ENCODE peak calls at places on chromosomes 13 and 19, in nine cellular contexts. J is AG04450, D is heart right ventricle, K is fibroblast of lung, Q is GM23248, S is IMR-90, H is testis, W is A673, X is pancreas. G is an unnamed sample.

GRCh38 chr19:32387701-32388392 is 17.7 kb upstream of the DPY19L3 start:
- DNase-seq in J (no peak), D (no peak), K (peak; percentile 69), Q (peak; percentile 83), S (peak; percentile 62), H (no peak), W (peak; percentile 6), X (no peak), G (no peak)

GRCh38 chr13:30443957-30444404 is 21.7 kb downstream of the UBE2L5 start:
- DNase-seq in J (no peak), D (no peak), K (no peak), Q (no peak), S (no peak), H (no peak), W (peak; percentile 81), X (no peak), G (no peak)

GRCh38 chr13:79870123-79870522 is 389.2 kb downstream of the NDFIP2 start:
- DNase-seq in J (no peak), D (no peak), K (peak; percentile 49), Q (peak; percentile 28), S (peak; percentile 28), H (no peak), W (no peak), X (no peak), G (no peak)

GRCh38 chr13:93116809-93117208 is 109.8 kb upstream of the GPC6 start:
- DNase-seq in J (no peak), D (no peak), K (peak; percentile 11), Q (no peak), S (no peak), H (no peak), W (peak; percentile 9), X (no peak), G (no peak)

GRCh38 chr13:80239571-80240255 is 101.2 kb downstream of the SPRY2 start:
- DNase-seq in J (no peak), D (no peak), K (no peak), Q (no peak), S (peak; percentile 2), H (no peak), W (no peak), X (no peak), G (no peak)

GRCh38 chr13:74246398-74246975 is 112.3 kb upstream of the KLF12 start:
- DNase-seq in J (no peak), D (no peak), K (peak; percentile 30), Q (peak; percentile 61), S (peak; percentile 43), H (peak; percentile 29), W (no peak), X (no peak), G (no peak)

GRCh38 chr13:39530996-39531395 is 72.0 kb downstream of the LHFPL6 start:
- DNase-seq in J (no peak), D (no peak), K (peak; percentile 38), Q (peak; percentile 53), S (peak; percentile 14), H (no peak), W (no peak), X (no peak), G (no peak)

GRCh38 chr19:2973229-2973628 is 4.1 kb upstream of the TLE6 start:
- DNase-seq in J (no peak), D (peak; percentile 57), K (no peak), Q (no peak), S (no peak), H (peak; percentile 71), W (no peak), X (no peak), G (no peak)

GRCh38 chr19:752652-753517 is 2.0 kb downstream of the MISP start:
- DNase-seq in J (peak; percentile 69), D (no peak), K (peak; percentile 92), Q (peak; percentile 88), S (peak; percentile 90), H (no peak), W (peak; percentile 58), X (peak; percentile 47), G (peak; percentile 86)

GRCh38 chr19:33411621-33412180 is 38.2 kb downstream of the CEBPG start:
- DNase-seq in J (no peak), D (no peak), K (no peak), Q (no peak), S (no peak), H (no peak), W (no peak), X (peak; percentile 17), G (no peak)

GRCh38 chr19:7255119-7255518 is 39.1 kb downstream of the INSR start:
- DNase-seq in J (no peak), D (no peak), K (no peak), Q (no peak), S (no peak), H (no peak), W (no peak), X (no peak), G (no peak)

GRCh38 chr13:62158520-62158919 is 742.9 kb upstream of the PCDH20 start:
- DNase-seq in J (no peak), D (no peak), K (no peak), Q (no peak), S (no peak), H (no peak), W (no peak), X (no peak), G (no peak)

GRCh38 chr19:34502582-34503545 is 21.3 kb downstream of the WTIP start:
- DNase-seq in J (no peak), D (no peak), K (peak; percentile 39), Q (peak; percentile 58), S (peak; percentile 33), H (peak; percentile 12), W (no peak), X (no peak), G (peak; percentile 59)
- H3K27ac ChIP-seq in J (no peak overlapping the region), D (no peak overlapping the region), K (no peak overlapping the region), Q (no peak overlapping the region), S (no peak overlapping the region), H (no peak overlapping the region), W (no peak overlapping the region), X (no peak overlapping the region), G (no peak overlapping the region)

GRCh38 chr13:110628477-110628793 is 13.1 kb downstream of the NAXD start:
- DNase-seq in J (no peak), D (no peak), K (no peak), Q (no peak), S (no peak), H (no peak), W (peak; percentile 58), X (no peak), G (no peak)

GRCh38 chr13:110628952-110629701 is 13.8 kb downstream of the NAXD start:
- DNase-seq in J (no peak), D (no peak), K (no peak), Q (no peak), S (no peak), H (no peak), W (no peak), X (no peak), G (no peak)

GRCh38 chr13:110627761-110628476 is 12.6 kb downstream of the NAXD start:
- DNase-seq in J (no peak), D (no peak), K (no peak), Q (no peak), S (no peak), H (no peak), W (no peak), X (no peak), G (no peak)

GRCh38 chr13:110630566-110631119 is 15.3 kb downstream of the NAXD start:
- DNase-seq in J (no peak), D (no peak), K (no peak), Q (no peak), S (no peak), H (no peak), W (no peak), X (no peak), G (no peak)

GRCh38 chr13:110629735-110630134 is 14.4 kb downstream of the NAXD start:
- DNase-seq in J (no peak), D (no peak), K (no peak), Q (no peak), S (no peak), H (no peak), W (no peak), X (no peak), G (no peak)
- H3K4me3 ChIP-seq in J (no peak overlapping the region), D (no peak overlapping the region), K (no peak overlapping the region), Q (no peak overlapping the region), S (no peak overlapping the region), H (no peak overlapping the region), W (no peak overlapping the region), X (no peak overlapping the region), G (no peak overlapping the region)

DNA sequence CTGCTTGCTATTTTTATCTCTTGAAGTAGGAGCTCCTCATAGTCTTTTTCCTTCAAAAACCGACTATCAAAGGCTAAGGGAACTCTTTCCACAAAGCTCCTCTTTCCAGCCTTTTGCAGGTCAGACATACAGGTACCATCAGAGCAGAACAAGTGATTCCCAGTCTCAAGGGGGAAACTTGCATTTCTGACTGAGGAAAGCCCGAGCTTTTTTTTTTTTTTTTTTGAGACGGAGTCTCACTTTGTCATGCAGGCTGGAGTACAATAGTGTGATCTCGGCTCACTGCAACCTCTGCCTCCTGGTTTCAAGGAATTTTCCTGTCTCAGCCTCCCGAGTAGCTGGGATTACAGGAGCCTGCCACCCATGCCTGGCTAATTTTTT is 32.0 kb downstream of the RUBCNL start:
- DNase-seq in J (no peak), D (no peak), K (no peak), Q (no peak), S (no peak), H (no peak), W (no peak), X (no peak), G (no peak)
- H3K27ac ChIP-seq in J (peak overlapping the region; percentile 66), D (no peak overlapping the region), K (no peak overlapping the region), Q (peak overlapping the region; percentile 98), S (no peak overlapping the region), H (no peak overlapping the region), W (no peak overlapping the region), X (no peak overlapping the region), G (no peak overlapping the region)

GRCh38 chr19:54420383-54421168 is 5.3 kb downstream of the TTYH1 start:
- DNase-seq in J (no peak), D (peak; percentile 45), K (no peak), Q (no peak), S (no peak), H (peak; percentile 94), W (no peak), X (peak; percentile 84), G (no peak)
- H3K4me3 ChIP-seq in J (no peak overlapping the region), D (no peak overlapping the region), K (no peak overlapping the region), Q (no peak overlapping the region), S (no peak overlapping the region), H (no peak overlapping the region), W (no peak overlapping the region), X (no peak overlapping the region), G (no peak overlapping the region)

GRCh38 chr19:55320844-55321419 is 4.2 kb downstream of the TMEM150B start:
- DNase-seq in J (no peak), D (no peak), K (no peak), Q (no peak), S (no peak), H (no peak), W (no peak), X (no peak), G (no peak)
- H3K27ac ChIP-seq in J (no peak overlapping the region), D (no peak overlapping the region), K (no peak overlapping the region), Q (no peak overlapping the region), S (no peak overlapping the region), H (no peak overlapping the region), W (no peak overlapping the region), X (no peak overlapping the region), G (no peak overlapping the region)